ENCODE peak calls at places on chromosome 10, in five cellular contexts. O is heart left ventricle, D is lung, L is adrenal gland, M is colonic mucosa. K is an unnamed sample. For H3K4me1, the result is how much of the 10 kb centered on the place peaks cover.

GRCh38 chr10:24695452-24695851 is 28.2 kb downstream of the ARHGAP21 start:
- DNase-seq in O (no peak), L (no peak), D (no peak), M (no peak), K (no peak)

GRCh38 chr10:113297226-113297625 is 255.6 kb upstream of the HABP2 start:
- DNase-seq in O (no peak), D (no peak), M (no peak), L (no peak), K (no peak)

GRCh38 chr10:61904711-61905445 is 3.4 kb downstream of the ARID5B start:
- DNase-seq in D (no peak), L (peak), M (peak), O (no peak), K (peak)

GRCh38 chr10:26488344-26488743 is 50.2 kb downstream of the APBB1IP start:
- DNase-seq in M (no peak), D (no peak), L (no peak), O (no peak), K (no peak)

GRCh38 chr10:131269776-131270460 is 41.6 kb downstream of the TCERG1L start:
- DNase-seq in M (no peak), L (no peak), D (no peak), O (no peak), K (no peak)

GRCh38 chr10:89556590-89556989 is 21.2 kb upstream of the SLC16A12 start:
- DNase-seq in L (no peak), M (no peak), D (no peak), O (no peak), K (no peak)

GRCh38 chr10:14184841-14185500 is 145.8 kb downstream of the FRMD4A start:
- DNase-seq in D (no peak), L (no peak), O (no peak), M (no peak), K (no peak)

GRCh38 chr10:125174360-125174759 is 14.0 kb upstream of the CTBP2 start:
- DNase-seq in M (no peak), L (no peak), D (no peak), O (no peak), K (no peak)

GRCh38 chr10:77117501-77117900 is 520.1 kb downstream of the KCNMA1 start:
- DNase-seq in D (no peak), O (no peak), M (no peak), L (no peak), K (no peak)

GRCh38 chr10:99872367-99873162 is 90.1 kb downstream of the ABCC2 start:
- DNase-seq in M (no peak), O (no peak), L (no peak), D (no peak), K (no peak)

GRCh38 chr10:110008518-110009339 is 945 bp downstream of the ADD3 start:
- DNase-seq in L (peak), O (peak), D (peak), M (peak), K (peak)

GRCh38 chr10:110005716-110006115 is 2.1 kb upstream of the ADD3 start:
- DNase-seq in D (no peak), O (peak), M (peak), L (no peak), K (peak)

GRCh38 chr10:110007171-110007700 is 548 bp upstream of the ADD3 start:
- DNase-seq in O (no peak), M (peak), D (peak), L (no peak), K (no peak)

GRCh38 chr10:110007701-110008517 is at the start of gene ADD3:
- DNase-seq in M (peak), D (peak), O (peak), L (peak), K (peak)

DNA sequence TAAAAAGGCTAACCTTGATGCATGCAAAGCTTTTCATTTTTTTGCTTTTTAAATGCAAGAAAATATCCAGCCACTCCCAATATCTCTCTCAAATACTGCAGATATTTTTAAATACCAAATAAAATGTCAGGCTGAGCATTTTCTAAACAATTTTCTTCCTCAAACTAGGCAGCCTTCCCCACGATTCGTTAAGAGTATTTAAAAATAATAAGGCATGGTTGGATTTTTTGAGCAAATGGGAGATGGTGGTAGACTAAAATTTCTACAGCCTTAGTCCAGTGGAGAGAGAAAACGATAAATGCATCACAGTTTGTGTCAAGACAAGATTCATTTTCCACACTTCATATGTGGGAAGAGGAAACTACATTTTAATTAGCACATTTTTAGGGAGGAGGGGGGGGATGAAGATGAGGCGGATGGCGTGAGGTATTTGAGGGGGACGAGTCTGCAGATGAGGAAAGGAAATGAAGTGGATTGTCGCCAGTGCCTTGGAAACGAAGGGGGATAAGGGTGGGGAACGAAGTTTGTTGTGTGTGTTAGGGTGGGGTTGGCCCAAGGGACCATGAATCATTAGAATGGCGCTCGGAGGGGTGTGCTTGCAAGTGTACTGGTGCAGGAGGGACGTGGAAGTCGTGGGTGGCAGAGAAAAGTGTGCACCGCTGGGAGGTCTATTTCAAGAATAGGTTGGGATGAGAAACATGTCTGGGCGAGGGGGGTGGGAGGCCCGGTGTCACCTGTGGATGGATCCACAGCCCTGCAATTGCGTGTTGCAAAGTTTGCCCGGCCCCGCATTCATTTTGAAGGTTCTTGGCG is 1.2 kb upstream of the ADD3 start:
- DNase-seq in L (peak), D (peak), M (peak), O (peak), K (no peak)
- H3K4me1 ChIP-seq in L (under half), D (under half), M (under half), O (half or more), K (under half)

GRCh38 chr10:116120688-116121087 is 152.3 kb downstream of the GFRA1 start:
- DNase-seq in O (no peak), D (no peak), M (peak), L (no peak), K (no peak)
- TF ChIP-seq CTCF in O (peak), D (no peak), M (no peak), L (no peak), K (no peak)

DNA sequence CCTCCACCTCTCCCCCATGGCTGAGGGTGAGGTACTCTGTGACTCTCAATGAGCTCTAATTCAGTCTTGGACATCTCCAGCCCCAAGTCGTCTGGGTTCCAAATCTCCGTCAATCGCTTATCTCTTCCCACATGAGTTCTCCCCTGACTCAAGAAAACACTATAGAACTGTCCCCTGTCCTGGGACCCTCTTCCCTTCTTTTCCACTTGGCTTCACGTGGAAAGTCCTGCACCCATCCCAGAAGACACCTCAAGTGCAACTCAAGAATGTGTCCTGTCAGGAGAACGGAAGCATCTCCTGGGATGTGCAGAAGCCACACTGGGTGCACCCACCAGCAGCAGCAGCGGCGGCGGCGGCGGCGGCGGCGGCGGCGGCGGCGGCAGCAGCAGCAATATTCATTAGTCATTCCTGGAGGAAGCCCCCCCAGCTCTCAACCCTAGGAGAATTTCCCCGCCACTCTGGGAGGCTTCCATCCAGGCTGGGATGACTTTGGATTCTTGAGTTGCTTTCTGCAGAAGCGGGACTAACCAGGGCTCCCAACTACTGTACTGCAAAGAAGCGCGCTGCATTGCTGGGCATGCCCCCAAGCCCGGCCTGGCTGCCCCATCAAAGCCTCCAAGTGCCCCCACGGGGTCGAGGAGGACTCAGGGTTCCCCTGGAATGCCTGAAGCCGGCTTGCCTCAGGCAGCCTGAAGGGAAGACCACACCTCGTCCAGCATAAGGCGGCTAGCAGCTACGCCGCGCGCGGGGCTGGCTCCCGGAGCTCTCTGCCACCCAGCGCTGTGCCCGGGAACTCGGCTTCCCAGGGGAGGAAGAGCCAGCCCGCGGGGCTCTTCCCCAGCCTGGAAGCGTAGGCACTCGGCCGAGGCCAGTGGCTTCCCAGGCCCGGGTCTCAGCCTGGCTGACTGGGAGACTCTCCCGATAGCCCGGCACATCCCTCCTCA is 1.0 kb downstream of the CRTAC1 start:
- DNase-seq in D (no peak), O (no peak), M (no peak), L (no peak), K (no peak)
- H3K4me3 ChIP-seq in D (peak), O (peak), M (peak), L (peak), K (no peak)

DNA sequence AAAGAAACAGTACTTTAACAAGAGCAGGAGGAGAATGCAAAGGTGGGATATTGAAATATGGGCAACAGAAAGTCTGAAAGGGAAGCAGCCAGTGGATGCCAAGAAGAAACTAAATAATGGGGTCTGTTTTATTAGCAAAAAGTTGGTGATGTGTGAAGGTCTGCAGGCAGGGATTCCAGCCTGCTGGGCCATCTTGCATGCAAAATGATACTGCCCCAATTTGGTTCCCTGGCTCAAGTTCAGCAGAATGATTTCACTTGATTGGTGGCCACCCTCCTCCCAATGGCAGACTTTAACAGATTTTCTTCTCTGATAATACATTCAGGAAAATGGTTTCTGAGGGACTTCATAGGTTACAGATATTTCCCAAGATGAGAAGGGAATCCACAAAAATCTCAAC is 32.5 kb upstream of the ADD3 start:
- DNase-seq in O (no peak), L (no peak), D (no peak), M (no peak), K (no peak)
- H3K4me1 ChIP-seq in O (under half), L (under half), D (under half), M (under half), K (half or more)

DNA sequence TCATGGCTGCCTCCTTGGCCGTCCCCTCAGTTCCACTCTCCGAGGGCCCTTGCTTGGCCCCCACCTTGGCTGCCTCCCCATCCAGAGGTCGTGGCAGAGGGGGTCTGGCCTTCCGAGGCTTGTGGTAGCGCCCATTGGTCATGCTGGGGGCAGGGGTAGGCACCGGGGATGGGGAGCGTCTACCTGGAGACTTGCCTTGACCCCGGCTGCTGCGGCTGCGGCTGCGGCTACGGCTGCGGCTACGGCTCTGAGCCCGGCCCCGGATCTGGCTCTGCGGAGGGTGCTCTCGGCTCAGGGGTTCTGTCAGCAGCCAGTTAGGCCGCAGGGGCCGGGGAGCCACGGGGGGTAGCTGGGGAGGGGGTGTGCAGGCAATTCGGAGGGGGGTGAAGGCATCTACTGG is 10.7 kb downstream of the LZTS2 start:
- DNase-seq in D (no peak), L (no peak), O (no peak), M (no peak), K (no peak)
- TF ChIP-seq CTCF in D (no peak), L (no peak), O (no peak), M (no peak), K (no peak)

GRCh38 chr10:72886596-72887522 is 6.7 kb upstream of the OIT3 start:
- DNase-seq in D (no peak), L (no peak), M (no peak), O (no peak), K (no peak)
- H3K4me3 ChIP-seq in D (no peak), L (no peak), M (no peak), O (peak), K (no peak)

DNA sequence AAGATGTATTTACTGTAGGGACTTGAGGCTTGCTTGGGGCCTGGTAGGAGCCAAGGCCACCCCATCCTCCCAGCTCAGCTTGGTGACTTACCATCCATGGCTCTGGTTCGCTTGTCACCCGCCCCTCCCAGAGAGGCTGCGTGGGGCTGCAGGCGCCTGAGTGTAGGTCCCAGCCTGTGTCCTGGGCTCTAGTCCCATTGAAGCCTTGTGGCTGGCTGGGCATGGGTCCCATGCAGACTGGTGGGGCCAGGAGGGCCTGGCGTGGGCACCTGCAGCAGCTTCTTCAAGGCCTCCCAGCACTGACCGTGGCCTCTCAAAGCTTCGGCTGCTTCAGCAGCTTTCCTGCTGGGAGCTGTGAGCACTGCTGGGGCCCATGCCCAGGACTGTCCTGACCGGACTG is 118.1 kb downstream of the INPP5A start:
- DNase-seq in L (no peak), O (no peak), M (no peak), D (no peak), K (no peak)
- H3K4me1 ChIP-seq in L (under half), O (under half), M (under half), D (under half), K (under half)

DNA sequence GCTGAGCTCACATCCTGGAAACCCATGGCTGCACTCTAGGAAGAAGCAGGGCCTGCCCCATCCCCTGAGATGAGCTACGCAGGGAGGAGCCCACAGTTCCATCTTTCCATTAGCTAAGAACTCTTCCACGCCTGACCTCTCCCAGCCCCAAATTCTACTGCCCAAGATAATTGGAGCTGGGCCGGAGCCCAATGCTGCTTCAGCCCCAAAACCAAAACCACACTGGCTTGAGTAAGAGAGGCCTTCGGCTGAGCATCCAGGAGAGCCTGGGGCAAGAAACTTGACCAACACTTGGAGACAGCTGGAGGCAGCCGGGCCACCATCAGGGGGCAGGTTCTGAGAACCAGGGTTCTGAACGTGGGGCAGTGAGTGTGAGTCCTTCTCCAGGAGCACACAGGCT is 116.1 kb upstream of the ZMIZ1 start:
- DNase-seq in D (no peak), L (no peak), O (peak), M (no peak), K (peak)
- TF ChIP-seq CTCF in D (no peak), L (no peak), O (no peak), M (no peak), K (no peak)

K was measured in body of pancreas.